ENCODE peak calls at places on chromosome 7, in four cellular contexts. T, K, W and S are unnamed samples.

GRCh38 chr7:5283421-5284303 is 919 bp downstream of the SLC29A4 start:
- DNase-seq in T (no peak), W (no peak), K (no peak), S (no peak)

GRCh38 chr7:119963654-119964053 is 309.3 kb upstream of the KCND2 start:
- DNase-seq in K (no peak), W (no peak), T (no peak), S (no peak)

GRCh38 chr7:1516586-1517251 is 12.5 kb upstream of the INTS1 start:
- DNase-seq in T (no peak), W (no peak), K (no peak), S (no peak)

GRCh38 chr7:139855498-139856270 is 26.6 kb downstream of the TBXAS1 start:
- DNase-seq in K (no peak), W (peak; percentile 34), T (no peak), S (no peak)

GRCh38 chr7:134741901-134742635 is 37.4 kb upstream of the CALD1 start:
- DNase-seq in K (no peak), W (peak; percentile 30), T (no peak), S (peak; percentile 95)

GRCh38 chr7:101121996-101122932 is 4.6 kb upstream of the SERPINE1 start:
- DNase-seq in T (no peak), W (peak; percentile 88), K (no peak), S (peak; percentile 98)

GRCh38 chr7:76318488-76319353 is 16.2 kb downstream of the HSPB1 start:
- DNase-seq in K (no peak), W (peak; percentile 84), T (peak; percentile 77), S (peak; percentile 71)

GRCh38 chr7:28037220-28038010 is 143.2 kb downstream of the JAZF1 start:
- DNase-seq in W (no peak), T (no peak), K (no peak), S (peak; percentile 94)

GRCh38 chr7:19143930-19144574 is 1.2 kb downstream of the FERD3L start:
- DNase-seq in W (no peak), K (no peak), T (no peak), S (no peak)

DNA sequence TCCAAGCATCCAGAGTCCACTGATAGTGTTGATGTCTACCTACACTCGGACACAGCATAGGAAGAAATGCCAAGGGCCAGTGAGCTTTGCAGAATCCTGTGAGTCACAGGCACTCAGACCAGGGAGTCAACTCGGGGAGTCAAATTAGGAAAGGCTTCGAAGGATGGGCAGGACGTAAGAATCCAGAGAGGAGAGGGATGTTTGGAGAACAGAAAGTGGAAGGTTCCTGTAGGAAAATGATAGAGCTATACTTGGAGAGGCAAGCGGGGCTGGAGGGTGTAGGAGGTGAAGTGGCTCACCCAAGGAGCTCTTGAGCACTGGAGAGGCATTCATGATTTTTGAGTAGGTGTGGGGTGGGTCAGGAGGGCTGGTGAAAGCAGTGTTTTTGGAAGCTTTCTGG is 3.0 kb downstream of the ZYX start:
- DNase-seq in W (no peak), K (no peak), T (no peak), S (no peak)
- H3K27ac ChIP-seq in W (peak overlapping the region; percentile 61), K (no peak overlapping the region), T (no peak overlapping the region), S (no peak overlapping the region)

DNA sequence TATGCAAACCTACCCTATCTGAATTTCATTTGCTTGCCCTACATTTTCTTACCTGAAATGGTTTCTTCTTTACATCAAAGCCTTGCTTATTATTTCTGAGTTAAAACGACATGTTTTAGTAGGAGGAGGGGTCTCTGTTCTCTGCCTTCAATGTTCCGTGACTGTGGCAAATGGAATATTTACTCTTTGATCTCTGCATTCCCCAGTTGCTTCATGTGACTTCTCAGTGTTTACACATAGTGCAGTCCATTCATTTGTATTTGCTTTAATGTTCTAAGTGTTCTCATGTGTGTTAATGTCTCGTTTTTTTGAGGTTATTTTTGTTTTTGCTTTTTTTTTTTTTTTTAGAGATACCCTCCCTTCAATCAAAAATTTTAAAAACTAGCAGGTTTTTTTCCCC is 75.8 kb downstream of the GNAI1 start:
- DNase-seq in K (no peak), T (no peak), W (no peak), S (peak; percentile 27)
- H3K36me3 ChIP-seq in K (no peaks in the 10 kb centered on the region), T (no peaks in the 10 kb centered on the region), W (no peaks in the 10 kb centered on the region), S (peaks cover 69% of the 10 kb centered on the region)

GRCh38 chr7:86937499-86937898 is 122.0 kb downstream of the ELAPOR2 start:
- DNase-seq in W (no peak), T (no peak), K (no peak), S (no peak)

GRCh38 chr7:86942081-86942480 is 117.4 kb downstream of the ELAPOR2 start:
- DNase-seq in W (no peak), K (no peak), T (no peak), S (no peak)

GRCh38 chr7:86943447-86943846 is 116.0 kb downstream of the ELAPOR2 start:
- DNase-seq in W (no peak), K (no peak), T (no peak), S (no peak)

GRCh38 chr7:86942995-86943394 is 116.5 kb downstream of the ELAPOR2 start:
- DNase-seq in T (no peak), K (no peak), W (no peak), S (no peak)

DNA sequence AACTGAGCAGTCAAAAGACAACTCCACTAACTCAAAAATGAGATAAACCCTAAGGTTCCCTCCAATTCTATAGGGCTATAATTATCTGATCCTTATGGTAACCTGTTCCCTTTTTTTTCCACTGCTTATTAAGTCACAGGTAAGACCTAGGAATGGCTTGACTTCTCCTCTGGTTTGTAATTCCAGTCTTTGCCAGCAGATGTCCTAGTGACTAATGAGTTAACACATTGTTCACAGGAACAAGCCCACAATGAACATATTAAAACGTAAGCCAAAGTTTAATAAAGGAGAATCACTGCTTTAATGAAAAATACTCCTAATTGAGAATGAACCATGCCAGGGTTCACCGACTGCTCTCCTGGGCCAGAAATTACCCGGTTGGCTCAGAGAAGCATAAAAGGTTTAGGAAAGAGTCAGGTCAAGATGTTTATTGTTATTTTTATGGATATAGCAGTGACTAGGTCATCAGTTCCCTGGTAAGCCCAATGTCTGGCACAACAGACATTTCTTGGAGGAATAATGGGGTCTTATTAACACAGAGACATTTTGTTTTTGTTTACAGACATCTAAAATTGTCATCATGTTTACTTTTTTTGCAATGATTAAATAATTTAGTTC is 120.1 kb downstream of the ELAPOR2 start:
- DNase-seq in K (no peak), W (no peak), T (peak; percentile 66), S (peak; percentile 51)
- H3K27ac ChIP-seq in K (no peak overlapping the region), W (no peak overlapping the region), T (no peak overlapping the region), S (no peak overlapping the region)

DNA sequence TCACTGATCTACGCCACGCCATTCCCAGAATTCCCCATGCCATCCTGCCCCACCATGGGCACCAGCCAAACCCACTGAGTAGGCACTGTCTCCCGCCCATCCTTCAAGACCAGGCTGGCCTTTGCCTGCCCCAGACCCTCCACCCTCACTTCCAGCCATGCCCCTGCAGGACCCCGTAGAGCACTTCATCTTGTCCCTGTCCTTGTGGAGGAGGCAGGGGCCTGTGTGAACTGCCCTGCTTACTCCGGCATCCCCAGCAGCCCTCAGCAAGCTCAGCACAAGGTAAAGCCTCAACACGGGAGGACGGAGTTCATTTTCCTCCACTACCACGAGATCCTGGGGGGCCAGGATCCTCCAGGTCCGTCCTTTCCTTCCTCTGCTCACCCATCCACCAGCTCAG is 577.7 kb downstream of the PTPRN2 start:
- DNase-seq in T (no peak), K (no peak), W (no peak), S (no peak)
- H3K36me3 ChIP-seq in T (no peaks in the 10 kb centered on the region), K (no peaks in the 10 kb centered on the region), W (no peaks in the 10 kb centered on the region), S (no peaks in the 10 kb centered on the region)

GRCh38 chr7:129091484-129092002 is 36.6 kb upstream of the TNPO3 start:
- DNase-seq in W (peak; percentile 73), T (peak; percentile 92), K (peak; percentile 73), S (peak; percentile 71)
- H3K27ac ChIP-seq in W (no peak overlapping the region), T (peak overlapping the region; percentile 29), K (no peak overlapping the region), S (no peak overlapping the region)

DNA sequence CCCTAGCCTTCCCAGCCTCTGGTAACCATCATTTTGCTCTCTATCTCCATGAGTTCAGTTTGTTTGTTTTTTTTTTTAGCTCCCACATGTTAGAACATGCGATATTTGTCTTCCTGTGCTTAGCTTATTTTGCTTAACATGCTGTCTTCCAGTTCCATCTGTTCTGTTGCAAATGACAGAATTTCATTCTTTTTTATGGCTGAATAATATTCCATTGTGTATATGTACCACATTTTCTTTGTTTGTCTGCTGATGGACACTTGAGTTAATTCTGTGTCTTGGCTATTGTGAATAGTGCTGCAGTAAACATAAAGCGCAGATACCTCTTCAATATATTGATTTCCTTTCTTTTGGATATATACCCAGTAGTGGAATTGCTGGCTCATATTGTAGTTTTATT is 21.0 kb downstream of the DLD start:
- DNase-seq in K (no peak), T (no peak), W (no peak), S (no peak)
- H3K36me3 ChIP-seq in K (peaks cover 19% of the 10 kb centered on the region), T (peaks cover 64% of the 10 kb centered on the region), W (peaks cover 24% of the 10 kb centered on the region), S (peaks cover 76% of the 10 kb centered on the region)